ENCODE peak calls at places on chromosomes 5 and 9, in eight cellular contexts. Q is activated CD8-positive, alpha-beta memory T cell treated with anti-CD3 and anti-CD28 coated beads, Interleukin-2, amount 50 U/mL, for 48 hours; B is heart right ventricle; D is retina; T is ACHN; C is SK-MEL-5; Y is neural crest cell; F is NCI-H345. L is an unnamed sample.

GRCh38 chr5:170552486-170553122 is 48.8 kb downstream of the KCNIP1 start:
- DNase-seq in Q (no peak), B (peak), D (peak), T (peak), C (no peak), Y (peak), F (no peak), L (no peak)

GRCh38 chr5:103186152-103186551 is 66.1 kb downstream of the PPIP5K2 start:
- DNase-seq in Q (no peak), B (no peak), D (no peak), T (no peak), C (no peak), Y (no peak), F (no peak), L (no peak)

GRCh38 chr5:122585111-122585415 is 189.8 kb upstream of the SNX2 start:
- DNase-seq in Q (no peak), B (no peak), D (peak), T (no peak), C (no peak), Y (no peak), F (no peak), L (no peak)

GRCh38 chr5:125357660-125358059 is 611.2 kb upstream of the ZNF608 start:
- DNase-seq in Q (no peak), B (no peak), D (no peak), T (no peak), C (no peak), Y (no peak), F (peak), L (peak)

GRCh38 chr5:167580608-167581007 is 710.8 kb upstream of the WWC1 start:
- DNase-seq in Q (no peak), B (no peak), D (no peak), T (no peak), C (no peak), Y (no peak), F (no peak), L (no peak)

GRCh38 chr5:120504057-120504456 is 40.0 kb downstream of the PRR16 start:
- DNase-seq in Q (no peak), B (no peak), D (no peak), T (no peak), C (no peak), Y (no peak), F (no peak), L (no peak)

GRCh38 chr5:73896117-73896516 is 270.1 kb downstream of the ARHGEF28 start:
- DNase-seq in Q (no peak), B (no peak), D (no peak), T (no peak), C (no peak), Y (no peak), F (no peak), L (no peak)

GRCh38 chr5:179265529-179266290 is 79.6 kb downstream of the ADAMTS2 start:
- DNase-seq in Q (peak), B (peak), D (peak), T (peak), C (no peak), Y (no peak), F (no peak), L (no peak)

GRCh38 chr5:167524941-167525485 is 766.4 kb upstream of the WWC1 start:
- DNase-seq in Q (no peak), B (no peak), D (no peak), T (no peak), C (no peak), Y (no peak), F (no peak), L (no peak)

GRCh38 chr5:128213340-128213739 is 129.8 kb downstream of the SLC12A2 start:
- DNase-seq in Q (no peak), B (peak), D (peak), T (peak), C (peak), Y (peak), F (peak), L (peak)

GRCh38 chr9:89902450-89902849 is 297.6 kb downstream of the GADD45G start:
- DNase-seq in Q (no peak), B (no peak), D (peak), T (no peak), C (no peak), Y (no peak), F (no peak), L (no peak)

GRCh38 chr5:82160948-82161347 is 117.2 kb downstream of the RPS23 start:
- DNase-seq in Q (no peak), B (no peak), D (no peak), T (no peak), C (no peak), Y (no peak), F (no peak), L (no peak)

GRCh38 chr5:148163345-148163744 is 5.0 kb upstream of the SPINK14 start:
- DNase-seq in Q (no peak), B (no peak), D (no peak), T (no peak), C (no peak), Y (no peak), F (no peak), L (no peak)

GRCh38 chr9:72897069-72897649 is 55.7 kb downstream of the ALDH1A1 start:
- DNase-seq in Q (no peak), B (no peak), D (no peak), T (no peak), C (no peak), Y (no peak), F (no peak), L (no peak)

GRCh38 chr9:24258626-24259025 is 287.1 kb downstream of the IZUMO3 start:
- DNase-seq in Q (no peak), B (no peak), D (no peak), T (no peak), C (no peak), Y (no peak), F (no peak), L (no peak)

GRCh38 chr9:23123048-23123632 is 676.5 kb downstream of the DMRTA1 start:
- DNase-seq in Q (no peak), B (no peak), D (peak), T (peak), C (no peak), Y (peak), F (no peak), L (peak)

GRCh38 chr9:112443200-112443599 is 43.4 kb upstream of the KIAA1958 start:
- DNase-seq in Q (no peak), B (no peak), D (no peak), T (peak), C (peak), Y (no peak), F (no peak), L (no peak)

GRCh38 chr9:26535146-26535545 is 357.5 kb downstream of the CAAP1 start:
- DNase-seq in Q (no peak), B (no peak), D (no peak), T (no peak), C (no peak), Y (no peak), F (no peak), L (no peak)

GRCh38 chr9:70117835-70118319 is 74.2 kb downstream of the MAMDC2 start:
- DNase-seq in Q (no peak), B (no peak), D (no peak), T (peak), C (no peak), Y (no peak), F (no peak), L (no peak)

GRCh38 chr5:179623906-179624741 is 653 bp upstream of the HNRNPH1 start:
- DNase-seq in Q (peak), B (no peak), D (no peak), T (peak), C (peak), Y (no peak), F (no peak), L (peak)

GRCh38 chr5:149549461-149550266 is 1.6 kb downstream of the CSNK1A1 start:
- DNase-seq in Q (peak), B (no peak), D (peak), T (no peak), C (peak), Y (no peak), F (peak), L (peak)

GRCh38 chr5:16392718-16393117 is 72.9 kb downstream of the ZNF622 start:
- DNase-seq in Q (no peak), B (no peak), D (no peak), T (no peak), C (no peak), Y (no peak), F (no peak), L (peak)

GRCh38 chr9:95087659-95088242 is 229.8 kb downstream of the FANCC start:
- DNase-seq in Q (no peak), B (no peak), D (no peak), T (peak), C (no peak), Y (no peak), F (peak), L (no peak)

GRCh38 chr5:28548856-28549255 is 1510.5 kb upstream of the CDH9 start:
- DNase-seq in Q (no peak), B (no peak), D (no peak), T (no peak), C (no peak), Y (no peak), F (no peak), L (no peak)

L was measured in NCI-H146.